ENCODE peak calls at places on chromosomes 1 and 21, in eight cellular contexts. D is HCT116, K is GM23338, E is PC-3, V is OCI-LY7, Q is neural progenitor cell, O is MM.1S, G is SK-N-SH. C is an unnamed sample. For H4K20me1, the result is how much of the 10 kb centered on the place peaks cover.

GRCh38 chr1:71047635-71048607 is at the start of gene PTGER3:
- DNase-seq in D (no peak), K (peak), E (no peak), V (no peak), Q (peak), O (no peak), G (peak), C (peak)

GRCh38 chr1:189859385-189859977 is 618.2 kb downstream of the BRINP3 start:
- DNase-seq in D (peak), K (peak), E (peak), V (peak), Q (peak), O (peak), G (peak), C (no peak)

GRCh38 chr1:244955661-244956060 is 91.3 kb upstream of the HNRNPU start:
- DNase-seq in D (no peak), K (no peak), E (no peak), V (no peak), Q (no peak), O (no peak), G (no peak), C (no peak)

GRCh38 chr1:57620589-57620988 is 196.7 kb upstream of the DAB1 start:
- DNase-seq in D (no peak), K (no peak), E (no peak), V (no peak), Q (no peak), O (no peak), G (peak), C (no peak)

GRCh38 chr21:16551101-16551695 is 821.4 kb downstream of the USP25 start:
- DNase-seq in D (no peak), K (peak), E (peak), V (no peak), Q (peak), O (no peak), G (no peak), C (peak)

GRCh38 chr1:240720891-240721450 is 109.0 kb upstream of the GREM2 start:
- DNase-seq in D (no peak), K (no peak), E (peak), V (no peak), Q (no peak), O (no peak), G (no peak), C (peak)

GRCh38 chr1:6026095-6026809 is 19.4 kb upstream of the KCNAB2 start:
- DNase-seq in D (peak), K (peak), E (no peak), V (peak), Q (peak), O (peak), G (no peak), C (no peak)

GRCh38 chr1:152225678-152226077 is 1.7 kb upstream of the HRNR start:
- DNase-seq in D (no peak), K (no peak), E (peak), V (no peak), Q (no peak), O (no peak), G (no peak), C (peak)

GRCh38 chr21:18218331-18218730 is 26.3 kb upstream of the CHODL start:
- DNase-seq in D (no peak), K (peak), E (no peak), V (no peak), Q (no peak), O (no peak), G (no peak), C (no peak)

GRCh38 chr1:54220004-54220811 is 20.2 kb downstream of the MRPL37 start:
- DNase-seq in D (no peak), K (no peak), E (no peak), V (no peak), Q (no peak), O (no peak), G (no peak), C (peak)

GRCh38 chr1:41851589-41851988 is 67.1 kb downstream of the HIVEP3 start:
- DNase-seq in D (peak), K (peak), E (peak), V (no peak), Q (no peak), O (no peak), G (no peak), C (peak)

GRCh38 chr1:54460346-54460745 is 54.2 kb upstream of the SSBP3 start:
- DNase-seq in D (no peak), K (no peak), E (no peak), V (no peak), Q (no peak), O (no peak), G (no peak), C (no peak)

GRCh38 chr1:183432548-183432875 is 14.3 kb upstream of the NMNAT2 start:
- DNase-seq in D (peak), K (no peak), E (peak), V (no peak), Q (no peak), O (no peak), G (no peak), C (peak)

GRCh38 chr1:66435541-66435940 is 98.4 kb upstream of the SGIP1 start:
- DNase-seq in D (no peak), K (no peak), E (no peak), V (no peak), Q (no peak), O (peak), G (no peak), C (no peak)

GRCh38 chr21:36806103-36806502 is 107.2 kb downstream of the SIM2 start:
- DNase-seq in D (no peak), K (no peak), E (no peak), V (no peak), Q (no peak), O (no peak), G (no peak), C (peak)

GRCh38 chr1:204323887-204324286 is 35.8 kb downstream of the PLEKHA6 start:
- DNase-seq in D (no peak), K (no peak), E (peak), V (no peak), Q (no peak), O (no peak), G (no peak), C (peak)

GRCh38 chr1:245512980-245513578 is 358.3 kb downstream of the KIF26B start:
- DNase-seq in D (no peak), K (peak), E (no peak), V (no peak), Q (peak), O (peak), G (peak), C (peak)

GRCh38 chr1:199931666-199932377 is 95.7 kb upstream of the NR5A2 start:
- DNase-seq in D (no peak), K (peak), E (peak), V (peak), Q (no peak), O (no peak), G (no peak), C (peak)

GRCh38 chr1:216450252-216450651 is 27.0 kb upstream of the USH2A start:
- DNase-seq in D (no peak), K (no peak), E (no peak), V (no peak), Q (no peak), O (peak), G (no peak), C (no peak)

GRCh38 chr1:244361764-244362473 is 89.8 kb downstream of the ADSS2 start:
- DNase-seq in D (no peak), K (peak), E (no peak), V (no peak), Q (peak), O (no peak), G (no peak), C (peak)

GRCh38 chr1:40983286-40983685 is 3.8 kb downstream of the CTPS1 start:
- DNase-seq in D (no peak), K (no peak), E (no peak), V (no peak), Q (no peak), O (no peak), G (no peak), C (peak)

GRCh38 chr1:202688401-202688800 is 21.9 kb downstream of the SYT2 start:
- DNase-seq in D (no peak), K (no peak), E (peak), V (no peak), Q (no peak), O (no peak), G (no peak), C (peak)

GRCh38 chr21:44347911-44348451 is 5.4 kb upstream of the TRPM2 start:
- DNase-seq in D (no peak), K (no peak), E (no peak), V (no peak), Q (no peak), O (no peak), G (no peak), C (no peak)

GRCh38 chr1:19436716-19437476 is 48.4 kb downstream of the CAPZB start:
- DNase-seq in D (no peak), K (no peak), E (peak), V (no peak), Q (no peak), O (no peak), G (no peak), C (peak)

GRCh38 chr1:164604541-164604940 is 45.6 kb downstream of the PBX1 start:
- DNase-seq in D (no peak), K (no peak), E (peak), V (no peak), Q (no peak), O (no peak), G (no peak), C (peak)

GRCh38 chr1:41866285-41866684 is 52.4 kb downstream of the HIVEP3 start:
- DNase-seq in D (no peak), K (no peak), E (no peak), V (no peak), Q (no peak), O (no peak), G (no peak), C (no peak)

GRCh38 chr1:159798893-159799292 is 3.3 kb upstream of the FCRL6 start:
- DNase-seq in D (peak), K (peak), E (peak), V (peak), Q (peak), O (peak), G (peak), C (peak)

GRCh38 chr1:62995173-62995572 is 211.2 kb downstream of the ATG4C start:
- DNase-seq in D (no peak), K (no peak), E (no peak), V (no peak), Q (no peak), O (no peak), G (no peak), C (no peak)

GRCh38 chr1:204151562-204152309 is at the start of gene ETNK2:
- DNase-seq in D (no peak), K (peak), E (peak), V (no peak), Q (peak), O (peak), G (peak), C (peak)

GRCh38 chr1:5643360-5644090 is 348.7 kb downstream of the NPHP4 start:
- DNase-seq in D (no peak), K (no peak), E (no peak), V (no peak), Q (no peak), O (no peak), G (no peak), C (no peak)

GRCh38 chr1:53133261-53134041 is 9.0 kb downstream of the SLC1A7 start:
- DNase-seq in D (no peak), K (no peak), E (no peak), V (no peak), Q (no peak), O (no peak), G (no peak), C (no peak)

GRCh38 chr1:218874313-218874712 is 299.4 kb upstream of the LYPLAL1 start:
- DNase-seq in D (no peak), K (no peak), E (peak), V (no peak), Q (no peak), O (peak), G (no peak), C (peak)
- TF ChIP-seq EZH2phosphoT487 in D (no peak), K (no peak), E (no peak), V (no peak), Q (no peak), O (no peak), G (no peak), C (no peak)

GRCh38 chr1:228410015-228410414 is 3.4 kb upstream of the TRIM11 start:
- DNase-seq in D (no peak), K (no peak), E (no peak), V (no peak), Q (no peak), O (no peak), G (no peak), C (peak)

GRCh38 chr1:228410671-228411070 is 4.0 kb upstream of the TRIM11 start:
- DNase-seq in D (no peak), K (peak), E (no peak), V (no peak), Q (no peak), O (no peak), G (no peak), C (no peak)

GRCh38 chr1:228407118-228408040 is 744 bp upstream of the TRIM11 start:
- DNase-seq in D (no peak), K (peak), E (no peak), V (no peak), Q (peak), O (no peak), G (no peak), C (peak)

GRCh38 chr1:228408041-228408868 is 1.6 kb upstream of the TRIM11 start:
- DNase-seq in D (no peak), K (no peak), E (no peak), V (no peak), Q (no peak), O (no peak), G (no peak), C (no peak)

DNA sequence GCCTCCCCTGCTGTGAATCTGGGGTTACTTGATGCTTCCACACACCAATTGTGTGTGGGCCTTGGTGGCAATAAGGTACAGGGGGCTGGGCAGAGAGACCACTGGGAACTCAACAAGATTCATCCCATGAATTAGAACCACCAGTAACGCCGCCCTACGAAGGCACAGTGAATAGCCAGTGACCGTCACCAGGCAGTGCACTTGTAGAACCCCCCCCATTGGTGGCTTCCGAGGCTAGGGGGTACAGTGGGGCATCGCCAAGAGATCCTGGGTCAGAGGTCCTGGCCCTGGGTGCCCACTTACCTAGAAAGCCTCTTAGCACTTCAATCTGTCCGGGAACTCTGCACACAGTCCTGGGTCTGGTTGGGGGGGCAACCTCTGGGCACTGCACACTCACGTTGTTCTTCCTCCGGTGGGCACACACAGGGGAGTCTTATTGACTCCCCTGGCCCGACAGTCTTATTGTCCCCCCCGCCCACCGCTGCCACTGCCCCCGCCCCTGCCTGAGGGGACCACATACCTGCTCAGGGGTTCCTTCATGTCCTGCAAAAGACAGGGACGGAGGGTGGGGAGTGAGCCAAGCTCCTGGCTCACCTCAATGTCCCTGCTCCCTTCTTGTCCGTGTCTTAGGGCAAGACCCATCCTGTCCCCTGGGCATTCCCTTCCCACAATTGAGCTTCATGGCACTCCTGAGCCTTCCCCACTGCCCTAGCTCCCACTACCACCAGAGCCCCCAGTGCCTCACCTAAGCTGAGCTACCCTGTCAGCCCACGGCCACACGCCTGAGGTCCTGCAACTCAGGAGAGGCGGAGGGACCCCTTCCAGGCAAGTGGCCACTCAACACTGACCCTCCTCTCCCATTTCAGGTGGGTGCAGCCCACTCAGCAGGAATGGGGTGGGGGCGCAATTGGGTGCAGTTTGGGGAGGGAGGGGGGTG is 2.5 kb upstream of the TRIM11 start:
- DNase-seq in D (no peak), K (no peak), E (no peak), V (no peak), Q (no peak), O (no peak), G (no peak), C (no peak)
- H4K20me1 ChIP-seq in D (under half), K (under half), E (under half), V (under half), Q (under half), O (under half), G (under half), C (under half)

GRCh38 chr1:155071701-155072100 is 6.9 kb upstream of the EFNA3 start:
- DNase-seq in D (no peak), K (peak), E (no peak), V (no peak), Q (peak), O (no peak), G (peak), C (no peak)

GRCh38 chr1:155075535-155075934 is 3.1 kb upstream of the EFNA3 start:
- DNase-seq in D (no peak), K (no peak), E (no peak), V (no peak), Q (no peak), O (no peak), G (no peak), C (no peak)

GRCh38 chr1:155070721-155071556 is 7.4 kb downstream of the EFNA4 start:
- DNase-seq in D (no peak), K (peak), E (peak), V (peak), Q (peak), O (peak), G (peak), C (peak)

GRCh38 chr1:155072531-155073289 is 5.9 kb upstream of the EFNA3 start:
- DNase-seq in D (no peak), K (no peak), E (no peak), V (no peak), Q (no peak), O (no peak), G (no peak), C (no peak)

GRCh38 chr1:155073377-155074272 is 5.0 kb upstream of the EFNA3 start:
- DNase-seq in D (no peak), K (no peak), E (no peak), V (peak), Q (no peak), O (peak), G (no peak), C (no peak)
- TF ChIP-seq EZH2phosphoT487 in D (no peak), K (no peak), E (no peak), V (no peak), Q (no peak), O (no peak), G (no peak), C (no peak)

GRCh38 chr1:24323281-24323680 is 4.1 kb downstream of the GRHL3 start:
- DNase-seq in D (no peak), K (no peak), E (peak), V (no peak), Q (no peak), O (peak), G (no peak), C (no peak)

GRCh38 chr1:24327886-24328285 is 8.7 kb downstream of the GRHL3 start:
- DNase-seq in D (no peak), K (no peak), E (no peak), V (no peak), Q (no peak), O (no peak), G (no peak), C (peak)

GRCh38 chr1:24324903-24325302 is 5.7 kb downstream of the GRHL3 start:
- DNase-seq in D (no peak), K (no peak), E (no peak), V (no peak), Q (no peak), O (no peak), G (no peak), C (no peak)

GRCh38 chr1:24322636-24323177 is 3.5 kb downstream of the GRHL3 start:
- DNase-seq in D (no peak), K (no peak), E (no peak), V (no peak), Q (no peak), O (peak), G (no peak), C (no peak)

DNA sequence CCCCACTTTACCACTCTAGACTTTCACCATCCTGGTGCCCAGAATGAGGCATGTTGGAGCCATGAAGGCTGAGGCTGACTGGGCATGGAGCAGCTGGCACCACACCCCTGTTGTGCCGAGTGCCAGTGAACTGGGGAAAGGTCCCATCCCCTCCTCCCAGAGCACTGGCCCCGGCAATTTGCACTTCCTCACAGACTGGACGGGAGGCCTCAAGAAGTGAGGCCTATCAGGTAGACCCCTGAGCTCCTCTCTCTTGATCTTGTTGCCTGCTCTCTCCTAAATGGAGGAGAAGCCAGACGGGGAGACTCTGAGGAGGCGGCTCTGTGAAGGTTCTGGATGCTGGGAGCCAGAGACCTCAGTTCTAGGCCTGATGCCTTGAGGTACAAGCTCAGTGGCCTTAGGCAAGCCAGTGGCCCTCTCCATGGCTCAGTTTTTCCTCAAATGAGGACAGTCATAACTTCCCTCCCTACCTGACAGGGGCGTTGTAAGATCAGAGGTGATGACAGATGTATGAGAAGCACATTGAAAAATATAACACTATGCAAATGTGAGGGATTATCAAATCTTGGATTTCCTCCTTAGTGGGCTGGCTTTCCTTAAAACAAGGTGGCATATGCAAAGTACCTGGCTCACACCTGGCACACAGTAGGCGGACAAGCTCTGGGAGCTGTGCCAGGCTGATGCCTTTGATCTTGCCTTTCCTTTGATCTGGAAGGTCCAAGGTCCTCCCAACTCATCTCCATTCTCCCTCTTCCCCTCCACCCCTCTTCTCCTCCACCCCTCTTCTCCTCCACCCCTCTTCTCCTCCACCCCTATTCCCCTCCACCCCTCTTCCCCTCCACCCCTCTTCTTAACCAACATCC is 6.7 kb downstream of the GRHL3 start:
- DNase-seq in D (no peak), K (no peak), E (no peak), V (no peak), Q (no peak), O (no peak), G (no peak), C (no peak)
- H4K20me1 ChIP-seq in D (under half), K (under half), E (under half), V (under half), Q (under half), O (under half), G (under half), C (under half)

C was measured in GM23248.